ENCODE peak calls at places on chromosomes 4 and X, in seven cellular contexts. R is T-helper 9 cell; W is stimulated activated naive CD8-positive, alpha-beta T cell treated with anti-CD3 and anti-CD28 coated beads, Interleukin-15, Interleukin-2, amounts not matched to agents 100 U/mL and 50 U/mL, for 24 hours; B is AG09319; H is epithelial cell of prostate; I is sciatic nerve; S is stimulated activated CD4-positive, alpha-beta T cell treated with anti-CD3 and anti-CD28 coated beads, TNF-alpha, amount 100 ng/mL, for 24 hours. G is an unnamed sample.

GRCh38 chrX:47297874-47298273 is 65.1 kb downstream of the USP11 start:
- DNase-seq in I (no peak), H (peak), S (no peak), R (no peak), B (no peak), W (no peak), G (no peak)

GRCh38 chrX:11540532-11541377 is 125.0 kb downstream of the ARHGAP6 start:
- DNase-seq in I (no peak), H (no peak), W (no peak), R (no peak), B (no peak), S (no peak), G (no peak)

GRCh38 chrX:65516756-65517155 is 17.8 kb downstream of the LAS1L start:
- DNase-seq in W (no peak), B (no peak), S (no peak), I (no peak), H (no peak), R (no peak), G (no peak)

GRCh38 chr4:79852305-79852730 is 220.7 kb downstream of the ANTXR2 start:
- DNase-seq in H (no peak), S (no peak), B (peak), R (no peak), I (no peak), W (no peak), G (no peak)

GRCh38 chr4:140158234-140159030 is 4.4 kb upstream of the MAML3 start:
- DNase-seq in I (no peak), S (no peak), R (no peak), H (no peak), W (no peak), B (no peak), G (no peak)

GRCh38 chrX:134734343-134735001 is 76.2 kb upstream of the PLAC1 start:
- DNase-seq in I (no peak), B (no peak), S (no peak), W (no peak), H (no peak), R (no peak), G (no peak)

GRCh38 chrX:153831435-153832150 is 1.2 kb upstream of the PDZD4 start:
- DNase-seq in W (no peak), I (no peak), H (no peak), R (no peak), S (no peak), B (no peak), G (no peak)

GRCh38 chr4:127307996-127308395 is 324.8 kb upstream of the INTU start:
- DNase-seq in I (no peak), W (no peak), S (no peak), B (no peak), R (no peak), H (no peak), G (no peak)

GRCh38 chr4:71095141-71095939 is 101.9 kb downstream of the DCK start:
- DNase-seq in W (no peak), B (no peak), I (no peak), R (no peak), S (no peak), H (no peak), G (no peak)

GRCh38 chr4:120664851-120665250 is 257.7 kb downstream of the PRDM5 start:
- DNase-seq in W (no peak), S (no peak), B (no peak), R (no peak), H (no peak), I (no peak), G (no peak)